ENCODE peak calls at places on chromosomes 16 and 17, in five cellular contexts. One of them, this sample, is unnamed.

GRCh38 chr16:82584553-82585152 is 42.1 kb upstream of the CDH13 start:
- DNase-seq in CD8-positive, alpha-beta T cell: no peak
- DNase-seq in fibroblast of the aortic adventitia: no peak
- DNase-seq in lung: no peak
- DNase-seq in foreskin fibroblast: no peak
- DNase-seq in this sample: no peak

GRCh38 chr17:64216385-64217248 is 46.4 kb downstream of the TEX2 start:
- DNase-seq in CD8-positive, alpha-beta T cell: no peak
- DNase-seq in fibroblast of the aortic adventitia: peak
- DNase-seq in lung: no peak
- DNase-seq in foreskin fibroblast: no peak
- DNase-seq in this sample: peak

GRCh38 chr17:45230787-45231480 is 9.2 kb downstream of the FMNL1 start:
- DNase-seq in CD8-positive, alpha-beta T cell: no peak
- DNase-seq in fibroblast of the aortic adventitia: peak
- DNase-seq in lung: no peak
- DNase-seq in foreskin fibroblast: peak
- DNase-seq in this sample: no peak

GRCh38 chr17:48767263-48767774 is 38.8 kb upstream of the HOXB13 start:
- DNase-seq in CD8-positive, alpha-beta T cell: no peak
- DNase-seq in fibroblast of the aortic adventitia: no peak
- DNase-seq in lung: no peak
- DNase-seq in foreskin fibroblast: no peak
- DNase-seq in this sample: no peak

GRCh38 chr16:12675852-12676251 is 127.8 kb downstream of the CPPED1 start:
- DNase-seq in CD8-positive, alpha-beta T cell: no peak
- DNase-seq in fibroblast of the aortic adventitia: peak
- DNase-seq in lung: no peak
- DNase-seq in foreskin fibroblast: peak
- DNase-seq in this sample: no peak

GRCh38 chr17:9144502-9145233 is 123.4 kb downstream of the NTN1 start:
- DNase-seq in CD8-positive, alpha-beta T cell: no peak
- DNase-seq in fibroblast of the aortic adventitia: no peak
- DNase-seq in lung: no peak
- DNase-seq in foreskin fibroblast: no peak
- DNase-seq in this sample: no peak

GRCh38 chr17:48795444-48796162 is 21.4 kb downstream of the TTLL6 start:
- DNase-seq in CD8-positive, alpha-beta T cell: no peak
- DNase-seq in fibroblast of the aortic adventitia: peak
- DNase-seq in lung: no peak
- DNase-seq in foreskin fibroblast: peak
- DNase-seq in this sample: no peak

GRCh38 chr17:78716292-78716691 is 65.8 kb downstream of the CYTH1 start:
- DNase-seq in CD8-positive, alpha-beta T cell: no peak
- DNase-seq in fibroblast of the aortic adventitia: no peak
- DNase-seq in lung: no peak
- DNase-seq in foreskin fibroblast: no peak
- DNase-seq in this sample: no peak

GRCh38 chr16:424623-425081 is 797 bp upstream of the RAB11FIP3 start:
- DNase-seq in CD8-positive, alpha-beta T cell: no peak
- DNase-seq in fibroblast of the aortic adventitia: no peak
- DNase-seq in lung: peak
- DNase-seq in foreskin fibroblast: no peak
- DNase-seq in this sample: no peak

GRCh38 chr17:79294459-79295071 is 219.9 kb downstream of the ENGASE start:
- DNase-seq in CD8-positive, alpha-beta T cell: no peak
- DNase-seq in fibroblast of the aortic adventitia: peak
- DNase-seq in lung: peak
- DNase-seq in foreskin fibroblast: peak
- DNase-seq in this sample: no peak

GRCh38 chr16:12907670-12908233 is 6.4 kb downstream of the SHISA9 start:
- DNase-seq in CD8-positive, alpha-beta T cell: no peak
- DNase-seq in fibroblast of the aortic adventitia: no peak
- DNase-seq in lung: no peak
- DNase-seq in foreskin fibroblast: no peak
- DNase-seq in this sample: peak

GRCh38 chr16:79912592-79913310 is 312.2 kb upstream of the MAF start:
- DNase-seq in CD8-positive, alpha-beta T cell: no peak
- DNase-seq in fibroblast of the aortic adventitia: no peak
- DNase-seq in lung: no peak
- DNase-seq in foreskin fibroblast: no peak
- DNase-seq in this sample: no peak

GRCh38 chr16:16083421-16084156 is 134.2 kb downstream of the ABCC1 start:
- DNase-seq in CD8-positive, alpha-beta T cell: no peak
- DNase-seq in fibroblast of the aortic adventitia: peak
- DNase-seq in lung: no peak
- DNase-seq in foreskin fibroblast: no peak
- DNase-seq in this sample: no peak

GRCh38 chr17:21549107-21549687 is 143.1 kb upstream of the KCNJ18 start:
- DNase-seq in CD8-positive, alpha-beta T cell: no peak
- DNase-seq in fibroblast of the aortic adventitia: peak
- DNase-seq in lung: no peak
- DNase-seq in foreskin fibroblast: peak
- DNase-seq in this sample: no peak

GRCh38 chr17:75594499-75595283 is 7.1 kb downstream of the MYO15B start:
- DNase-seq in CD8-positive, alpha-beta T cell: no peak
- DNase-seq in fibroblast of the aortic adventitia: no peak
- DNase-seq in lung: no peak
- DNase-seq in foreskin fibroblast: no peak
- DNase-seq in this sample: no peak

GRCh38 chr17:64460955-64461354 is 12.0 kb downstream of the MILR1 start:
- DNase-seq in CD8-positive, alpha-beta T cell: no peak
- DNase-seq in fibroblast of the aortic adventitia: no peak
- DNase-seq in lung: no peak
- DNase-seq in foreskin fibroblast: no peak
- DNase-seq in this sample: no peak

GRCh38 chr17:47879028-47879585 is 16.9 kb upstream of the SP2 start:
- DNase-seq in CD8-positive, alpha-beta T cell: no peak
- DNase-seq in fibroblast of the aortic adventitia: no peak
- DNase-seq in lung: no peak
- DNase-seq in foreskin fibroblast: no peak
- DNase-seq in this sample: no peak

GRCh38 chr17:82200135-82200534 is 12.5 kb downstream of the CCDC57 start:
- DNase-seq in CD8-positive, alpha-beta T cell: no peak
- DNase-seq in fibroblast of the aortic adventitia: no peak
- DNase-seq in lung: no peak
- DNase-seq in foreskin fibroblast: no peak
- DNase-seq in this sample: no peak

GRCh38 chr16:3461120-3461519 is 17.6 kb downstream of the NAA60 start:
- DNase-seq in CD8-positive, alpha-beta T cell: peak
- DNase-seq in fibroblast of the aortic adventitia: no peak
- DNase-seq in lung: no peak
- DNase-seq in foreskin fibroblast: no peak
- DNase-seq in this sample: no peak

GRCh38 chr17:54891176-54891821 is 9.4 kb upstream of the TOM1L1 start:
- DNase-seq in CD8-positive, alpha-beta T cell: no peak
- DNase-seq in fibroblast of the aortic adventitia: peak
- DNase-seq in lung: no peak
- DNase-seq in foreskin fibroblast: peak
- DNase-seq in this sample: peak

GRCh38 chr17:7107795-7108559 is 6.6 kb downstream of the ASGR2 start:
- DNase-seq in CD8-positive, alpha-beta T cell: no peak
- DNase-seq in fibroblast of the aortic adventitia: no peak
- DNase-seq in lung: no peak
- DNase-seq in foreskin fibroblast: no peak
- DNase-seq in this sample: no peak

GRCh38 chr17:77407321-77408277 is 266.8 kb downstream of the SEC14L1 start:
- DNase-seq in CD8-positive, alpha-beta T cell: no peak
- DNase-seq in fibroblast of the aortic adventitia: no peak
- DNase-seq in lung: no peak
- DNase-seq in foreskin fibroblast: no peak
- DNase-seq in this sample: no peak

GRCh38 chr16:59088401-59088800 is 354.3 kb upstream of the GOT2 start:
- DNase-seq in CD8-positive, alpha-beta T cell: no peak
- DNase-seq in fibroblast of the aortic adventitia: peak
- DNase-seq in lung: no peak
- DNase-seq in foreskin fibroblast: no peak
- DNase-seq in this sample: no peak

GRCh38 chr16:57810197-57811024 is 8.1 kb upstream of the KIFC3 start:
- DNase-seq in CD8-positive, alpha-beta T cell: peak
- DNase-seq in fibroblast of the aortic adventitia: no peak
- DNase-seq in lung: peak
- DNase-seq in foreskin fibroblast: peak
- DNase-seq in this sample: peak

GRCh38 chr17:27600471-27600870 is 30.5 kb upstream of the LGALS9 start:
- DNase-seq in CD8-positive, alpha-beta T cell: no peak
- DNase-seq in fibroblast of the aortic adventitia: no peak
- DNase-seq in lung: no peak
- DNase-seq in foreskin fibroblast: no peak
- DNase-seq in this sample: no peak

GRCh38 chr16:85717393-85718152 is 28.8 kb upstream of the GINS2 start:
- DNase-seq in CD8-positive, alpha-beta T cell: peak
- DNase-seq in fibroblast of the aortic adventitia: peak
- DNase-seq in lung: peak
- DNase-seq in foreskin fibroblast: peak
- DNase-seq in this sample: peak

GRCh38 chr16:57301126-57301817 is 16.8 kb upstream of the PLLP start:
- DNase-seq in CD8-positive, alpha-beta T cell: no peak
- DNase-seq in fibroblast of the aortic adventitia: no peak
- DNase-seq in lung: no peak
- DNase-seq in foreskin fibroblast: no peak
- DNase-seq in this sample: no peak

GRCh38 chr17:48643697-48644012 is 17.5 kb upstream of the HOXB9 start:
- DNase-seq in CD8-positive, alpha-beta T cell: no peak
- DNase-seq in fibroblast of the aortic adventitia: no peak
- DNase-seq in lung: no peak
- DNase-seq in foreskin fibroblast: no peak
- DNase-seq in this sample: peak

GRCh38 chr17:31115168-31115567 is 20.4 kb downstream of the NF1 start:
- DNase-seq in CD8-positive, alpha-beta T cell: no peak
- DNase-seq in fibroblast of the aortic adventitia: no peak
- DNase-seq in lung: no peak
- DNase-seq in foreskin fibroblast: no peak
- DNase-seq in this sample: no peak

GRCh38 chr17:18959845-18960240 is 7.9 kb downstream of the SLC5A10 start:
- DNase-seq in CD8-positive, alpha-beta T cell: no peak
- DNase-seq in fibroblast of the aortic adventitia: no peak
- DNase-seq in lung: no peak
- DNase-seq in foreskin fibroblast: no peak
- DNase-seq in this sample: no peak

GRCh38 chr17:80949451-80950421 is 41.9 kb upstream of the CHMP6 start:
- DNase-seq in CD8-positive, alpha-beta T cell: no peak
- DNase-seq in fibroblast of the aortic adventitia: no peak
- DNase-seq in lung: no peak
- DNase-seq in foreskin fibroblast: no peak
- DNase-seq in this sample: no peak

GRCh38 chr16:22890976-22891375 is 77.0 kb downstream of the HS3ST2 start:
- DNase-seq in CD8-positive, alpha-beta T cell: no peak
- DNase-seq in fibroblast of the aortic adventitia: no peak
- DNase-seq in lung: no peak
- DNase-seq in foreskin fibroblast: no peak
- DNase-seq in this sample: no peak

GRCh38 chr17:62966426-62967110 is 533 bp downstream of the TANC2 start:
- DNase-seq in CD8-positive, alpha-beta T cell: peak
- DNase-seq in fibroblast of the aortic adventitia: no peak
- DNase-seq in lung: peak
- DNase-seq in foreskin fibroblast: no peak
- DNase-seq in this sample: peak

GRCh38 chr17:83118071-83118841 is 38.8 kb downstream of the METRNL start:
- DNase-seq in CD8-positive, alpha-beta T cell: no peak
- DNase-seq in fibroblast of the aortic adventitia: no peak
- DNase-seq in lung: no peak
- DNase-seq in foreskin fibroblast: no peak
- DNase-seq in this sample: no peak

GRCh38 chr17:28982191-28982793 is 23.5 kb downstream of the SEZ6 start:
- DNase-seq in CD8-positive, alpha-beta T cell: peak
- DNase-seq in fibroblast of the aortic adventitia: no peak
- DNase-seq in lung: peak
- DNase-seq in foreskin fibroblast: no peak
- DNase-seq in this sample: peak

GRCh38 chr17:76026714-76027158 is 370 bp downstream of the EVPL start:
- DNase-seq in CD8-positive, alpha-beta T cell: no peak
- DNase-seq in fibroblast of the aortic adventitia: no peak
- DNase-seq in lung: peak
- DNase-seq in foreskin fibroblast: no peak
- DNase-seq in this sample: no peak

GRCh38 chr16:85724936-85725335 is 26.0 kb downstream of the C16orf74 start:
- DNase-seq in CD8-positive, alpha-beta T cell: no peak
- DNase-seq in fibroblast of the aortic adventitia: no peak
- DNase-seq in lung: no peak
- DNase-seq in foreskin fibroblast: no peak
- DNase-seq in this sample: no peak

GRCh38 chr17:78661092-78661770 is 84.0 kb upstream of the DNAH17 start:
- DNase-seq in CD8-positive, alpha-beta T cell: no peak
- DNase-seq in fibroblast of the aortic adventitia: no peak
- DNase-seq in lung: no peak
- DNase-seq in foreskin fibroblast: no peak
- DNase-seq in this sample: no peak

GRCh38 chr16:11949527-11949926 is 7.7 kb upstream of the NPIPB2 start:
- DNase-seq in CD8-positive, alpha-beta T cell: no peak
- DNase-seq in fibroblast of the aortic adventitia: peak
- DNase-seq in lung: peak
- DNase-seq in foreskin fibroblast: peak
- DNase-seq in this sample: peak

GRCh38 chr16:50448522-50448921 is 79.7 kb upstream of the BRD7 start:
- DNase-seq in CD8-positive, alpha-beta T cell: no peak
- DNase-seq in fibroblast of the aortic adventitia: no peak
- DNase-seq in lung: no peak
- DNase-seq in foreskin fibroblast: no peak
- DNase-seq in this sample: no peak
- TF ChIP-seq CTCF in CD8-positive, alpha-beta T cell: no peak
- TF ChIP-seq CTCF in fibroblast of the aortic adventitia: no peak
- TF ChIP-seq CTCF in lung: no peak
- TF ChIP-seq CTCF in foreskin fibroblast: no peak
- TF ChIP-seq CTCF in this sample: no peak

GRCh38 chr16:35908942-35909341 is 2449.5 kb downstream of the TP53TG3F start:
- DNase-seq in CD8-positive, alpha-beta T cell: no peak
- DNase-seq in fibroblast of the aortic adventitia: no peak
- DNase-seq in lung: no peak
- DNase-seq in foreskin fibroblast: no peak
- DNase-seq in this sample: no peak
- TF ChIP-seq CTCF in CD8-positive, alpha-beta T cell: no peak
- TF ChIP-seq CTCF in fibroblast of the aortic adventitia: no peak
- TF ChIP-seq CTCF in lung: no peak
- TF ChIP-seq CTCF in foreskin fibroblast: no peak
- TF ChIP-seq CTCF in this sample: peak

GRCh38 chr16:10202650-10203049 is 20.4 kb upstream of the GRIN2A start:
- DNase-seq in CD8-positive, alpha-beta T cell: no peak
- DNase-seq in fibroblast of the aortic adventitia: no peak
- DNase-seq in lung: no peak
- DNase-seq in foreskin fibroblast: no peak
- DNase-seq in this sample: no peak
- TF ChIP-seq CTCF in CD8-positive, alpha-beta T cell: no peak
- TF ChIP-seq CTCF in fibroblast of the aortic adventitia: no peak
- TF ChIP-seq CTCF in lung: no peak
- TF ChIP-seq CTCF in foreskin fibroblast: no peak
- TF ChIP-seq CTCF in this sample: no peak

GRCh38 chr16:66925322-66925840 is at the start of gene RRAD:
- DNase-seq in CD8-positive, alpha-beta T cell: no peak
- DNase-seq in fibroblast of the aortic adventitia: peak
- DNase-seq in lung: peak
- DNase-seq in foreskin fibroblast: no peak
- DNase-seq in this sample: peak
- TF ChIP-seq CTCF in CD8-positive, alpha-beta T cell: no peak
- TF ChIP-seq CTCF in fibroblast of the aortic adventitia: peak
- TF ChIP-seq CTCF in lung: no peak
- TF ChIP-seq CTCF in foreskin fibroblast: no peak
- TF ChIP-seq CTCF in this sample: no peak

GRCh38 chr16:25141648-25142047 is 30.1 kb downstream of the LCMT1 start:
- DNase-seq in CD8-positive, alpha-beta T cell: no peak
- DNase-seq in fibroblast of the aortic adventitia: peak
- DNase-seq in lung: no peak
- DNase-seq in foreskin fibroblast: no peak
- DNase-seq in this sample: no peak
- TF ChIP-seq CTCF in CD8-positive, alpha-beta T cell: no peak
- TF ChIP-seq CTCF in fibroblast of the aortic adventitia: no peak
- TF ChIP-seq CTCF in lung: no peak
- TF ChIP-seq CTCF in foreskin fibroblast: no peak
- TF ChIP-seq CTCF in this sample: no peak

This sample was measured in GM13977.